ENCODE peak calls at places on chromosomes 4 and X, in five cellular contexts. M is neural progenitor cell, S is mesenchymal stem cell, D is stomach, A is H9. I is an unnamed sample. For H3K4me1, the result is how much of the 10 kb centered on the place peaks cover.

GRCh38 chrX:53284684-53285447 is 3.5 kb upstream of the IQSEC2 start:
- DNase-seq in S (peak), A (peak), D (peak), M (peak), I (peak)

GRCh38 chr4:154076921-154077320 is 288.0 kb upstream of the SFRP2 start:
- DNase-seq in M (no peak), A (no peak), D (no peak), S (peak), I (no peak)

GRCh38 chr4:15674926-15675325 is 6.7 kb upstream of the FAM200B start:
- DNase-seq in A (no peak), S (no peak), D (no peak), M (no peak), I (no peak)

GRCh38 chr4:56410247-56410646 is 23.0 kb upstream of the AASDH start:
- DNase-seq in D (peak), M (peak), A (peak), S (peak), I (peak)

GRCh38 chr4:39636786-39637185 is 1.9 kb downstream of the SMIM14 start:
- DNase-seq in D (no peak), S (peak), M (no peak), A (no peak), I (no peak)

GRCh38 chrX:34875204-34875603 is 67.4 kb upstream of the FAM47B start:
- DNase-seq in M (no peak), S (peak), D (no peak), A (no peak), I (no peak)

GRCh38 chr4:25441519-25442117 is 64.6 kb downstream of the ANAPC4 start:
- DNase-seq in M (peak), D (peak), S (peak), A (peak), I (peak)

GRCh38 chr4:111016416-111016815 is 393.5 kb upstream of the PITX2 start:
- DNase-seq in A (no peak), S (no peak), D (no peak), M (peak), I (no peak)

GRCh38 chrX:74509989-74510388 is 88.7 kb downstream of the SLC16A2 start:
- DNase-seq in M (no peak), D (no peak), S (no peak), A (no peak), I (no peak)

GRCh38 chr4:56626420-56626819 is 54.7 kb downstream of the HOPX start:
- DNase-seq in A (no peak), D (no peak), S (no peak), M (no peak), I (no peak)

GRCh38 chrX:74420194-74421035 is 878 bp upstream of the SLC16A2 start:
- DNase-seq in S (peak), D (peak), M (peak), A (peak), I (peak)

GRCh38 chrX:136750364-136750763 is 30.4 kb downstream of the ARHGEF6 start:
- DNase-seq in M (no peak), S (no peak), A (no peak), D (no peak), I (no peak)
- H3K4me1 ChIP-seq in M (under half), S (under half), A (under half), D (under half), I (under half)

DNA sequence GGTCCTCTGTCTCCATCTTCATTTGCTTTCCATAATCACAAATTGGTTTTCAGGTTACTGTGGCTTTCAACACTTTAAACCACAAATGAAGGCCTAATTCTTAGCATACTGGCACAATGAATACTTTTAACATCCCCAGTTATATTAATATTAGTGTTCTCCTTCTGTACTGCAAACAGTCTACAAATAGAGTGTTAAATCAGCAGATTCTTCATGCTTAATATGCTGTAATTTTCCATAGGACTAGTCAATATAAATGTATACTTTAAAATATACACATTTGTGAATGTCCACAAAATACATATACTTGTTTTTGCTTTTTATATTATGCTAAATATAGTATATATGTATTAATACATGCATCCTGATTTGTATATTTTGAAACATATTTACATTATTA is 72.6 kb downstream of the SH3RF1 start:
- DNase-seq in M (no peak), S (no peak), A (no peak), D (no peak), I (no peak)
- H3K4me1 ChIP-seq in M (under half), S (under half), A (under half), D (under half), I (under half)

GRCh38 chrX:78753571-78753970 is 6.1 kb downstream of the LPAR4 start:
- DNase-seq in D (no peak), S (no peak), A (no peak), M (no peak), I (no peak)

GRCh38 chrX:78759081-78759480 is 11.6 kb downstream of the LPAR4 start:
- DNase-seq in D (no peak), M (no peak), S (no peak), A (no peak), I (no peak)

GRCh38 chrX:78754917-78755316 is 7.4 kb downstream of the LPAR4 start:
- DNase-seq in S (no peak), M (no peak), A (no peak), D (no peak), I (no peak)
- H3K4me1 ChIP-seq in S (under half), M (under half), A (under half), D (under half), I (under half)

DNA sequence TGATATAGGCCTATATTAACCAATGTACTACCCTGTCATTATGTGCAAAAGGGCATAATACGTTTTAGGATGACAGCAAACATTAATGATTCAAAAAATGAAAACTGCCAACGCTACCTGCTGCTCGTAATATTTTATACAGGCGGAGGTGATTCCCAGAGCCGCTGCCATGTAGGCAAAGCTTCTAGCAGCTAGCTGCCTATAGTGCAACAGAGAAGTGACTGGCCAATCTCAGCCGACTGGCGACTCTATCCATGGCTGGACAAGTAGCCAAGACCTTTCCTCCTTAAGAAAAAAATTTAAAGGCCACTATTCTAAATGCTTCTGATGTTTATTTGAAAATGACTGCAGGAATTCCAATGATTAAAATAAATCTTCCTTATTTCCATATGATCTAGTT is 1.9 kb downstream of the PPARGC1A start:
- DNase-seq in A (no peak), S (no peak), D (no peak), M (no peak), I (no peak)
- H3K4me1 ChIP-seq in A (under half), S (under half), D (under half), M (under half), I (under half)

GRCh38 chr4:1249148-1249730 is 309 bp upstream of the CTBP1 start:
- DNase-seq in M (peak), A (peak), D (peak), S (peak), I (peak)

GRCh38 chr4:1247811-1248261 is 1.1 kb downstream of the CTBP1 start:
- DNase-seq in D (no peak), A (peak), S (peak), M (no peak), I (no peak)

GRCh38 chr4:1246901-1247810 is 1.8 kb downstream of the CTBP1 start:
- DNase-seq in S (no peak), A (peak), D (no peak), M (peak), I (peak)

GRCh38 chr4:1249731-1250526 is 999 bp upstream of the CTBP1 start:
- DNase-seq in S (peak), M (no peak), D (no peak), A (peak), I (no peak)

GRCh38 chr4:1248262-1249147 is at the start of gene CTBP1:
- DNase-seq in M (peak), S (peak), D (peak), A (peak), I (peak)
- H3K4me1 ChIP-seq in M (under half), S (under half), D (half or more), A (under half), I (under half)

GRCh38 chr4:6771229-6771671 is 11.3 kb upstream of the KIAA0232 start:
- DNase-seq in M (no peak), S (peak), A (no peak), D (no peak), I (no peak)

GRCh38 chr4:6772223-6772928 is 10.2 kb upstream of the KIAA0232 start:
- DNase-seq in A (no peak), M (no peak), D (no peak), S (peak), I (peak)

GRCh38 chr4:6769984-6770420 is 12.5 kb upstream of the KIAA0232 start:
- DNase-seq in A (no peak), D (no peak), M (no peak), S (no peak), I (no peak)

GRCh38 chr4:6769138-6769983 is 13.2 kb upstream of the KIAA0232 start:
- DNase-seq in S (no peak), D (no peak), A (no peak), M (no peak), I (no peak)

DNA sequence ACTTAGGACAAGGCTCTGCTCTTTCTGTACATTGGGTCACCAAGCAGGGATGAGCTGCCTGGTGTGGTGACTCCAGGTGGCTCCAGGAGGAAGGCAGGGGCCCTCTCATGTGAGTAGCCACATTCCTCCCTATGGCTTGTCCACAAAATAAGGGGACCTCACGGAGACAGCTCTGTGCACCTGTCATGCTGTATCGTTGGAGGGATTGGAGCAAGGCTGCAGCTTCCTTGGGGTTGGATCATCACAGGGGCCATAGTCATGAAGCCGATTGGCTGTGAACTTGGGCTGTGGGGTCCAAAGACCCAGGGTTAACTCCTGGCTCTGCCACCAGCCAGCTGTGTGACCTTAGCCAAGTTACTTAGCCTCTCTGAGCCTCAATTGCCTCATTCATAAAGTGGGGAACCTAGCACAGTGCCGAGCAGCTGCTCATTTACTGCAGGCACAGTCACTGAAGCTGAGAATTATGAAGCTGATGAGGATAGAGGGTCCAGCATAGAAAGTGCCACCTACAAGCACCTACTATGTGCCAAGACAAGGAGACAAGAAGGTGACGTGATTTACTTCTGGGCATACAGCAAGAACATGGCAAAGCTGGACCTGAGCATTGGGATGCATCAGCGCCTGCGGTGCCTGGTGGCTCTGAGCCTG is 11.8 kb upstream of the KIAA0232 start:
- DNase-seq in S (no peak), M (no peak), A (no peak), D (no peak), I (no peak)
- H3K4me1 ChIP-seq in S (under half), M (under half), A (under half), D (under half), I (under half)

GRCh38 chr4:1638272-1638598 is 45.9 kb downstream of the FAM53A start:
- DNase-seq in D (no peak), S (no peak), M (no peak), A (no peak), I (no peak)
- H3K4me1 ChIP-seq in D (under half), S (under half), M (under half), A (under half), I (under half)

I was measured in A673.